ENCODE peak calls at places on chromosome 5, in five cellular contexts. One of them, this sample, is unnamed.

GRCh38 chr5:173496129-173496882 is 120.1 kb downstream of the BOD1 start:
- DNase-seq in WTC11: no peak
- DNase-seq in ovary: no peak
- DNase-seq in upper lobe of right lung: no peak
- DNase-seq in left lung: no peak
- DNase-seq in this sample: peak

GRCh38 chr5:36300927-36301540 is 668 bp downstream of the RANBP3L start:
- DNase-seq in WTC11: no peak
- DNase-seq in ovary: no peak
- DNase-seq in upper lobe of right lung: no peak
- DNase-seq in left lung: no peak
- DNase-seq in this sample: no peak

GRCh38 chr5:112221118-112221517 is 198.0 kb downstream of the EPB41L4A start:
- DNase-seq in WTC11: no peak
- DNase-seq in ovary: no peak
- DNase-seq in upper lobe of right lung: no peak
- DNase-seq in left lung: no peak
- DNase-seq in this sample: no peak

GRCh38 chr5:139177809-139178581 is 20.2 kb downstream of the SIL1 start:
- DNase-seq in WTC11: no peak
- DNase-seq in ovary: no peak
- DNase-seq in upper lobe of right lung: no peak
- DNase-seq in left lung: peak
- DNase-seq in this sample: peak

GRCh38 chr5:179803651-179804598 is 2.7 kb downstream of the MGAT4B start:
- DNase-seq in WTC11: no peak
- DNase-seq in ovary: no peak
- DNase-seq in upper lobe of right lung: peak
- DNase-seq in left lung: no peak
- DNase-seq in this sample: peak

GRCh38 chr5:11075010-11075860 is 314.2 kb upstream of the DAP start:
- DNase-seq in WTC11: peak
- DNase-seq in ovary: no peak
- DNase-seq in upper lobe of right lung: no peak
- DNase-seq in left lung: no peak
- DNase-seq in this sample: no peak

GRCh38 chr5:67493676-67494075 is 297.1 kb upstream of the CD180 start:
- DNase-seq in WTC11: peak
- DNase-seq in ovary: peak
- DNase-seq in upper lobe of right lung: no peak
- DNase-seq in left lung: peak
- DNase-seq in this sample: no peak

GRCh38 chr5:180802325-180803180 is at the start of gene MGAT1:
- DNase-seq in WTC11: peak
- DNase-seq in ovary: peak
- DNase-seq in upper lobe of right lung: peak
- DNase-seq in left lung: peak
- DNase-seq in this sample: peak

GRCh38 chr5:65482280-65482726 is 583 bp upstream of the ADAMTS6 start:
- DNase-seq in WTC11: no peak
- DNase-seq in ovary: no peak
- DNase-seq in upper lobe of right lung: no peak
- DNase-seq in left lung: no peak
- DNase-seq in this sample: no peak

GRCh38 chr5:1543398-1544293 is 19.9 kb upstream of the LPCAT1 start:
- DNase-seq in WTC11: no peak
- DNase-seq in ovary: no peak
- DNase-seq in upper lobe of right lung: peak
- DNase-seq in left lung: no peak
- DNase-seq in this sample: no peak

GRCh38 chr5:172492991-172493390 is 38.7 kb upstream of the SH3PXD2B start:
- DNase-seq in WTC11: no peak
- DNase-seq in ovary: no peak
- DNase-seq in upper lobe of right lung: no peak
- DNase-seq in left lung: peak
- DNase-seq in this sample: no peak

GRCh38 chr5:118441034-118441433 is 547.3 kb downstream of the DTWD2 start:
- DNase-seq in WTC11: no peak
- DNase-seq in ovary: no peak
- DNase-seq in upper lobe of right lung: no peak
- DNase-seq in left lung: no peak
- DNase-seq in this sample: no peak
- TF ChIP-seq CTCF in WTC11: no peak
- TF ChIP-seq CTCF in ovary: no peak
- TF ChIP-seq CTCF in upper lobe of right lung: no peak
- TF ChIP-seq CTCF in left lung: no peak
- TF ChIP-seq CTCF in this sample: no peak

DNA sequence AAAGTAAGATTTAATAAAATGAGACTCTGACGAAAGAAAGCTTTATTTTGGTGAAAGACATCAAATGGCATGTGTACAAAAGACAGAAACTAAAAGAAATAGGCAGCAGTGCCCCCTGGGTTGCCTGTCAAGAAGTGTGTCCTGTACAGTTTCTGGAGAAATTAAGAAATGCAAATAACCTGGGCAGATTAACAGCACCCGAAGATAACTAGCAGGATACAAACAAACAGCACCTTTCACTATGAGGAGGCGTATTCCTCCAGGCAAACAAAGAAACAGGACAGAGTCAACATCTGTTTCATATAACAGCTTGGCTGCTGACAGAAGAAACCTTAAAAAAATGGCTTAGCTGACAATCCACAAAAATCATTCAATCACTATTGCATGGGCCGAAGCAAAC is 162.3 kb downstream of the ARL15 start:
- DNase-seq in WTC11: no peak
- DNase-seq in ovary: no peak
- DNase-seq in upper lobe of right lung: no peak
- DNase-seq in left lung: no peak
- DNase-seq in this sample: no peak
- TF ChIP-seq CTCF in WTC11: no peak
- TF ChIP-seq CTCF in ovary: no peak
- TF ChIP-seq CTCF in upper lobe of right lung: no peak
- TF ChIP-seq CTCF in left lung: no peak
- TF ChIP-seq CTCF in this sample: no peak

DNA sequence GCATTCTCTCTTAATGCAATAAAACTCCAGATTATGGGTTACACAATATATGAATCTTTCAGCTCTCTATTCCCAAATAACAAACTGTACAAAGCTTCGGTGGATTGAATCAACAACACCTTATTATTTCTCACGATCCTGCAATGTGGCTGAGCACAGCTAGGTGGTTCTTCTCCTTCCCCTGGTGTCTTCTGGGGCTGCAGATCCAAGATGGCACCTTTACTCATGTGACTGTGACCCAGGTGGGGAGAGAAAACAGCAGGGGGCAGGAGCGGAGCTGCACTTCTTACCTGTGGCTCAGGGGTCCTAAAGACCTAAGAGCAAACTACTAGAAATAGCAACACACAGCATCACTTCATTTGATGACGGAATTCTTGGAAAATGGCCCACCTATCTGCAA is 233.1 kb downstream of the IRX1 start:
- DNase-seq in WTC11: peak
- DNase-seq in ovary: no peak
- DNase-seq in upper lobe of right lung: no peak
- DNase-seq in left lung: no peak
- DNase-seq in this sample: no peak
- TF ChIP-seq CTCF in WTC11: no peak
- TF ChIP-seq CTCF in ovary: no peak
- TF ChIP-seq CTCF in upper lobe of right lung: no peak
- TF ChIP-seq CTCF in left lung: no peak
- TF ChIP-seq CTCF in this sample: no peak

GRCh38 chr5:108381955-108382783 is at the start of gene FBXL17:
- DNase-seq in WTC11: peak
- DNase-seq in ovary: peak
- DNase-seq in upper lobe of right lung: peak
- DNase-seq in left lung: peak
- DNase-seq in this sample: peak
- TF ChIP-seq CTCF in WTC11: no peak
- TF ChIP-seq CTCF in ovary: no peak
- TF ChIP-seq CTCF in upper lobe of right lung: no peak
- TF ChIP-seq CTCF in left lung: no peak
- TF ChIP-seq CTCF in this sample: no peak

GRCh38 chr5:78803386-78803785 is 154.8 kb upstream of the LHFPL2 start:
- DNase-seq in WTC11: no peak
- DNase-seq in ovary: peak
- DNase-seq in upper lobe of right lung: peak
- DNase-seq in left lung: peak
- DNase-seq in this sample: peak

GRCh38 chr5:78795757-78796156 is 147.2 kb upstream of the LHFPL2 start:
- DNase-seq in WTC11: no peak
- DNase-seq in ovary: no peak
- DNase-seq in upper lobe of right lung: no peak
- DNase-seq in left lung: no peak
- DNase-seq in this sample: no peak

GRCh38 chr5:78801413-78801812 is 152.8 kb upstream of the LHFPL2 start:
- DNase-seq in WTC11: no peak
- DNase-seq in ovary: no peak
- DNase-seq in upper lobe of right lung: no peak
- DNase-seq in left lung: no peak
- DNase-seq in this sample: no peak

GRCh38 chr5:78797945-78798731 is 149.6 kb upstream of the LHFPL2 start:
- DNase-seq in WTC11: no peak
- DNase-seq in ovary: peak
- DNase-seq in upper lobe of right lung: no peak
- DNase-seq in left lung: no peak
- DNase-seq in this sample: no peak

GRCh38 chr5:78799254-78800017 is 150.9 kb upstream of the LHFPL2 start:
- DNase-seq in WTC11: no peak
- DNase-seq in ovary: no peak
- DNase-seq in upper lobe of right lung: no peak
- DNase-seq in left lung: no peak
- DNase-seq in this sample: no peak
- TF ChIP-seq CTCF in WTC11: no peak
- TF ChIP-seq CTCF in ovary: no peak
- TF ChIP-seq CTCF in upper lobe of right lung: no peak
- TF ChIP-seq CTCF in left lung: no peak
- TF ChIP-seq CTCF in this sample: no peak

DNA sequence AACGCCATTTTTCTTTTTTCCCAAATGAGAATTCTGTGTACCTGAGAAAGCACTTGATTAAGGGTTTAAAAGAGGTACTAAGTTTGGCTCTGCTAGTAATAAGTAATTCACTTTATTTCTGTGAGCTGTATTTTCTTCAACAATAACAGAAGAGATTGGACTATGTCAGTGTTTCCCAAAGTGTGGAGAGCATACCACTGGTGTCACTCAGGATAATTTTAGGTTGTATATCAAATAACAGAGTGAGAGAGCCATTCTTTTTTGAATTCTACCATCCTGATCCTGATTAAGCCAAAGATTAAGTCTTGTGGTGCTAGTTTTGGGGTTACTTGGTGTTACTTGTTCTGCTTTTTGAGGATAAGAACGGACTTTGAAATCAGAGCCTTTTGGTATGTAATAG is 142.3 kb upstream of the PPP1R2B start:
- DNase-seq in WTC11: no peak
- DNase-seq in ovary: no peak
- DNase-seq in upper lobe of right lung: no peak
- DNase-seq in left lung: no peak
- DNase-seq in this sample: no peak
- TF ChIP-seq CTCF in WTC11: no peak
- TF ChIP-seq CTCF in ovary: no peak
- TF ChIP-seq CTCF in upper lobe of right lung: no peak
- TF ChIP-seq CTCF in left lung: no peak
- TF ChIP-seq CTCF in this sample: no peak

This sample was measured in adrenal gland.